ENCODE peak calls at places on chromosomes 6 and 20, in ten cellular contexts. One of them, this sample, is unnamed.

GRCh38 chr6:124226396-124226795 is 422.7 kb downstream of the NKAIN2 start:
- DNase-seq in K562: no peak
- DNase-seq in body of pancreas: no peak
- DNase-seq in left ventricle myocardium inferior: no peak
- DNase-seq in lung: no peak
- DNase-seq in cardiac muscle cell: no peak
- DNase-seq in small intestine: no peak
- DNase-seq in tibial artery: no peak
- DNase-seq in A673: no peak
- DNase-seq in aorta: no peak
- DNase-seq in this sample: no peak

GRCh38 chr20:4036351-4036750 is 21.0 kb upstream of the RNF24 start:
- DNase-seq in K562: no peak
- DNase-seq in body of pancreas: no peak
- DNase-seq in left ventricle myocardium inferior: no peak
- DNase-seq in lung: no peak
- DNase-seq in cardiac muscle cell: no peak
- DNase-seq in small intestine: no peak
- DNase-seq in tibial artery: no peak
- DNase-seq in A673: no peak
- DNase-seq in aorta: no peak
- DNase-seq in this sample: no peak

GRCh38 chr20:31569163-31570020 is 35.7 kb upstream of the ID1 start:
- DNase-seq in K562: peak; percentile 54
- DNase-seq in body of pancreas: peak; percentile 53
- DNase-seq in left ventricle myocardium inferior: peak; percentile 57
- DNase-seq in lung: peak; percentile 42
- DNase-seq in cardiac muscle cell: peak; percentile 62
- DNase-seq in small intestine: peak; percentile 68
- DNase-seq in tibial artery: peak; percentile 83
- DNase-seq in A673: peak; percentile 71
- DNase-seq in aorta: no peak
- DNase-seq in this sample: peak; percentile 69

GRCh38 chr20:24328901-24329300 is 140.5 kb upstream of the SYNDIG1 start:
- DNase-seq in K562: no peak
- DNase-seq in body of pancreas: no peak
- DNase-seq in left ventricle myocardium inferior: no peak
- DNase-seq in lung: no peak
- DNase-seq in cardiac muscle cell: no peak
- DNase-seq in small intestine: no peak
- DNase-seq in tibial artery: no peak
- DNase-seq in A673: no peak
- DNase-seq in aorta: no peak
- DNase-seq in this sample: no peak

GRCh38 chr20:1813674-1814635 is 81.3 kb upstream of the SIRPA start:
- DNase-seq in K562: no peak
- DNase-seq in body of pancreas: no peak
- DNase-seq in left ventricle myocardium inferior: no peak
- DNase-seq in lung: no peak
- DNase-seq in cardiac muscle cell: no peak
- DNase-seq in small intestine: no peak
- DNase-seq in tibial artery: peak; percentile 38
- DNase-seq in A673: no peak
- DNase-seq in aorta: no peak
- DNase-seq in this sample: no peak

GRCh38 chr6:90350689-90351554 is 54.3 kb upstream of the BACH2 start:
- DNase-seq in K562: peak; percentile 27
- DNase-seq in body of pancreas: no peak
- DNase-seq in left ventricle myocardium inferior: no peak
- DNase-seq in lung: no peak
- DNase-seq in cardiac muscle cell: no peak
- DNase-seq in small intestine: peak; percentile 14
- DNase-seq in tibial artery: no peak
- DNase-seq in A673: no peak
- DNase-seq in aorta: no peak
- DNase-seq in this sample: no peak

GRCh38 chr6:24547243-24547642 is 52.5 kb downstream of the ALDH5A1 start:
- DNase-seq in K562: peak; percentile 21
- DNase-seq in body of pancreas: no peak
- DNase-seq in left ventricle myocardium inferior: no peak
- DNase-seq in lung: no peak
- DNase-seq in cardiac muscle cell: peak; percentile 58
- DNase-seq in small intestine: no peak
- DNase-seq in tibial artery: no peak
- DNase-seq in A673: peak; percentile 54
- DNase-seq in aorta: no peak
- DNase-seq in this sample: no peak

GRCh38 chr20:46063652-46064054 is 26.1 kb downstream of the NCOA5 start:
- DNase-seq in K562: no peak
- DNase-seq in body of pancreas: no peak
- DNase-seq in left ventricle myocardium inferior: no peak
- DNase-seq in lung: no peak
- DNase-seq in cardiac muscle cell: no peak
- DNase-seq in small intestine: no peak
- DNase-seq in tibial artery: no peak
- DNase-seq in A673: no peak
- DNase-seq in aorta: no peak
- DNase-seq in this sample: peak; percentile 79

GRCh38 chr20:61666471-61666832 is 399.2 kb downstream of the TAF4 start:
- DNase-seq in K562: no peak
- DNase-seq in body of pancreas: no peak
- DNase-seq in left ventricle myocardium inferior: no peak
- DNase-seq in lung: no peak
- DNase-seq in cardiac muscle cell: no peak
- DNase-seq in small intestine: no peak
- DNase-seq in tibial artery: no peak
- DNase-seq in A673: no peak
- DNase-seq in aorta: no peak
- DNase-seq in this sample: no peak

GRCh38 chr6:168331058-168331457 is 11.5 kb upstream of the DACT2 start:
- DNase-seq in K562: no peak
- DNase-seq in body of pancreas: no peak
- DNase-seq in left ventricle myocardium inferior: no peak
- DNase-seq in lung: no peak
- DNase-seq in cardiac muscle cell: no peak
- DNase-seq in small intestine: no peak
- DNase-seq in tibial artery: no peak
- DNase-seq in A673: no peak
- DNase-seq in aorta: no peak
- DNase-seq in this sample: no peak

GRCh38 chr20:51388227-51388626 is 154.3 kb downstream of the NFATC2 start:
- DNase-seq in K562: no peak
- DNase-seq in body of pancreas: no peak
- DNase-seq in left ventricle myocardium inferior: no peak
- DNase-seq in lung: no peak
- DNase-seq in cardiac muscle cell: no peak
- DNase-seq in small intestine: no peak
- DNase-seq in tibial artery: no peak
- DNase-seq in A673: no peak
- DNase-seq in aorta: no peak
- DNase-seq in this sample: no peak

GRCh38 chr20:8131598-8132014 is 460 bp upstream of the PLCB1 start:
- DNase-seq in K562: no peak
- DNase-seq in body of pancreas: no peak
- DNase-seq in left ventricle myocardium inferior: no peak
- DNase-seq in lung: no peak
- DNase-seq in cardiac muscle cell: peak; percentile 66
- DNase-seq in small intestine: no peak
- DNase-seq in tibial artery: no peak
- DNase-seq in A673: no peak
- DNase-seq in aorta: no peak
- DNase-seq in this sample: no peak

GRCh38 chr6:159983641-159984080 is 14.8 kb downstream of the IGF2R start:
- DNase-seq in K562: no peak
- DNase-seq in body of pancreas: no peak
- DNase-seq in left ventricle myocardium inferior: no peak
- DNase-seq in lung: no peak
- DNase-seq in cardiac muscle cell: no peak
- DNase-seq in small intestine: no peak
- DNase-seq in tibial artery: no peak
- DNase-seq in A673: no peak
- DNase-seq in aorta: no peak
- DNase-seq in this sample: no peak

GRCh38 chr20:2507875-2508630 is 662 bp downstream of the ZNF343 start:
- DNase-seq in K562: peak; percentile 34
- DNase-seq in body of pancreas: no peak
- DNase-seq in left ventricle myocardium inferior: peak; percentile 25
- DNase-seq in lung: no peak
- DNase-seq in cardiac muscle cell: no peak
- DNase-seq in small intestine: peak; percentile 10
- DNase-seq in tibial artery: no peak
- DNase-seq in A673: peak; percentile 7
- DNase-seq in aorta: peak; percentile 54
- DNase-seq in this sample: no peak

GRCh38 chr6:89144358-89145041 is 1.4 kb upstream of the PM20D2 start:
- DNase-seq in K562: no peak
- DNase-seq in body of pancreas: no peak
- DNase-seq in left ventricle myocardium inferior: no peak
- DNase-seq in lung: no peak
- DNase-seq in cardiac muscle cell: no peak
- DNase-seq in small intestine: no peak
- DNase-seq in tibial artery: no peak
- DNase-seq in A673: no peak
- DNase-seq in aorta: no peak
- DNase-seq in this sample: peak; percentile 4

GRCh38 chr6:156791261-156791850 is 14.2 kb downstream of the ARID1B start:
- DNase-seq in K562: peak; percentile 41
- DNase-seq in body of pancreas: peak; percentile 29
- DNase-seq in left ventricle myocardium inferior: no peak
- DNase-seq in lung: no peak
- DNase-seq in cardiac muscle cell: peak; percentile 95
- DNase-seq in small intestine: peak; percentile 80
- DNase-seq in tibial artery: no peak
- DNase-seq in A673: peak; percentile 52
- DNase-seq in aorta: no peak
- DNase-seq in this sample: peak; percentile 60
- H3K4me1 ChIP-seq in K562: peaks cover 7% of the 10 kb centered on the region
- H3K4me1 ChIP-seq in body of pancreas: peaks cover 50% of the 10 kb centered on the region
- H3K4me1 ChIP-seq in left ventricle myocardium inferior: peaks cover 100% of the 10 kb centered on the region
- H3K4me1 ChIP-seq in lung: peaks cover 46% of the 10 kb centered on the region
- H3K4me1 ChIP-seq in cardiac muscle cell: peaks cover 56% of the 10 kb centered on the region
- H3K4me1 ChIP-seq in small intestine: peaks cover 22% of the 10 kb centered on the region
- H3K4me1 ChIP-seq in tibial artery: peaks cover 40% of the 10 kb centered on the region
- H3K4me1 ChIP-seq in A673: peaks cover 33% of the 10 kb centered on the region
- H3K4me1 ChIP-seq in aorta: peaks cover 3% of the 10 kb centered on the region
- H3K4me1 ChIP-seq in this sample: peaks cover 5% of the 10 kb centered on the region

GRCh38 chr6:125749112-125749863 is at the start of gene HEY2:
- DNase-seq in K562: peak; percentile 99
- DNase-seq in body of pancreas: peak; percentile 95
- DNase-seq in left ventricle myocardium inferior: peak; percentile 96
- DNase-seq in lung: peak; percentile 90
- DNase-seq in cardiac muscle cell: peak; percentile 98
- DNase-seq in small intestine: peak; percentile 89
- DNase-seq in tibial artery: peak; percentile 99
- DNase-seq in A673: peak; percentile 95
- DNase-seq in aorta: peak; percentile 95
- DNase-seq in this sample: peak; percentile 88
- H3K4me1 ChIP-seq in K562: peaks cover 28% of the 10 kb centered on the region
- H3K4me1 ChIP-seq in body of pancreas: peaks cover 22% of the 10 kb centered on the region
- H3K4me1 ChIP-seq in left ventricle myocardium inferior: peaks cover 48% of the 10 kb centered on the region
- H3K4me1 ChIP-seq in lung: no peaks in the 10 kb centered on the region
- H3K4me1 ChIP-seq in cardiac muscle cell: peaks cover 36% of the 10 kb centered on the region
- H3K4me1 ChIP-seq in small intestine: peaks cover 4% of the 10 kb centered on the region
- H3K4me1 ChIP-seq in tibial artery: peaks cover 17% of the 10 kb centered on the region
- H3K4me1 ChIP-seq in A673: peaks cover 10% of the 10 kb centered on the region
- H3K4me1 ChIP-seq in aorta: no peaks in the 10 kb centered on the region
- H3K4me1 ChIP-seq in this sample: peaks cover 4% of the 10 kb centered on the region

DNA sequence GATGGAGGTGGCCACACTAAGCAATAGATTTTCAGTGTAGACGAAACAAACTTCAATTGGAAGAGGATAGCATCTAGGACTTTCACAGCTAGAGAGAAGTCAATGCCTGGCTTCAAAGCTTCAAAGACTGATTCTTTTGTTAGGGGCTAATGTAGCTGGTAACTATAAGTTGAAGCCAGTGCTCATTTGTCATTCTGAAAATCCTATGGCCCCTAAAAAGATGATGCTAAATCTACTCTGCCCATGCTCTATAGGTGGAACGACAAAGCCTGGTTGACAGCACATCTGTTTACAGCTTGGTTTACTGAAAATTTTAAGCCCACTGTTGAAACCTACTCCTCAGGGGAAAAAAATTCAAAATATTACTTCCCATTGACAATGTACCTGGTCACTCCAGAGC is 226.7 kb downstream of the BCAS1 start:
- DNase-seq in K562: no peak
- DNase-seq in body of pancreas: no peak
- DNase-seq in left ventricle myocardium inferior: no peak
- DNase-seq in lung: no peak
- DNase-seq in cardiac muscle cell: no peak
- DNase-seq in small intestine: no peak
- DNase-seq in tibial artery: no peak
- DNase-seq in A673: no peak
- DNase-seq in aorta: no peak
- DNase-seq in this sample: no peak
- H3K4me1 ChIP-seq in K562: no peaks in the 10 kb centered on the region
- H3K4me1 ChIP-seq in body of pancreas: peaks cover 7% of the 10 kb centered on the region
- H3K4me1 ChIP-seq in left ventricle myocardium inferior: no peaks in the 10 kb centered on the region
- H3K4me1 ChIP-seq in lung: no peaks in the 10 kb centered on the region
- H3K4me1 ChIP-seq in cardiac muscle cell: peaks cover 7% of the 10 kb centered on the region
- H3K4me1 ChIP-seq in small intestine: no peaks in the 10 kb centered on the region
- H3K4me1 ChIP-seq in tibial artery: no peaks in the 10 kb centered on the region
- H3K4me1 ChIP-seq in A673: no peaks in the 10 kb centered on the region
- H3K4me1 ChIP-seq in aorta: no peaks in the 10 kb centered on the region
- H3K4me1 ChIP-seq in this sample: peaks cover 4% of the 10 kb centered on the region

DNA sequence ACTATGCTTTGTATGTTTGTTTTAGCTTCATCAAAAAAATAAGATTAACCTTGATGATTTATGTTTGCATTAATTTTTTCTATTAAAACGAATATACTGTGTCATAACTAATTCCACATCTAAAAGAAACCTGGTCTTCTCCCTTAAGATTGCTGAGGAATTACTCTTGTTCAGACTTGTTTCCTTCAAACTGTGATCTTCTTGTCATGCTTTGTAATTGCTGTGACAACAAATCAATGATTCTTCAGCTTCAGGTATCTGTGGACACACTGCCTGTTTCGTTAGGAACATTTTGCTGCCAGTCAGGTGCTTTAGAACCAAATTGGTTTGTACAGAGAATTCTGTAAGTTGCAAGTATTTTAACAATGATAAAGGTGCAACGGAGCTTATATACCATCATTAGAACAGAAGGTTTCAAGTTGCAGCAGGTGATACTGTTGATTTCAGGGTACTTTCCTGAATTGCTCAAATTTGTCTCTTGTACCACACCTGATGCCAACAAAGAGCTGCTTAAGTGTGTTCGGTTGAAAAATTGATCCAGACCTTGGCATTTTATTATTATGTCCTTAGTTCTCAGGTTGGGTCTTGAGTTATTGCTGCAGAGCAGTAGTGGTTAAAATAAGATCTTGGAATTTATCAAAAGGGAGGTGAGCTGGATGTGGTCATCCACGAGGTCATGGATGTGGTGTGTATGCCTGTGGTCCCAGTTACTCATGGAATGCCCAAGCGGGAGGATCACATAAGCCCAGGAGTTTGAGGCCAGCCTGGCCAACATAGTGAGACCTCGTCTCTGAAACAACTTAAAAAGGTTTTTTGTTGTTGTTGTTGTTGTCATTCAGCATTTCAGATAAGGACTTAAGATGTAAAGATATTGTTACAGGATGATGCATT is 19.5 kb downstream of the SYTL3 start:
- DNase-seq in K562: no peak
- DNase-seq in body of pancreas: no peak
- DNase-seq in left ventricle myocardium inferior: no peak
- DNase-seq in lung: no peak
- DNase-seq in cardiac muscle cell: no peak
- DNase-seq in small intestine: no peak
- DNase-seq in tibial artery: no peak
- DNase-seq in A673: no peak
- DNase-seq in aorta: no peak
- DNase-seq in this sample: no peak
- H3K4me1 ChIP-seq in K562: peaks cover 3% of the 10 kb centered on the region
- H3K4me1 ChIP-seq in body of pancreas: peaks cover 12% of the 10 kb centered on the region
- H3K4me1 ChIP-seq in left ventricle myocardium inferior: no peaks in the 10 kb centered on the region
- H3K4me1 ChIP-seq in lung: no peaks in the 10 kb centered on the region
- H3K4me1 ChIP-seq in cardiac muscle cell: peaks cover 19% of the 10 kb centered on the region
- H3K4me1 ChIP-seq in small intestine: no peaks in the 10 kb centered on the region
- H3K4me1 ChIP-seq in tibial artery: no peaks in the 10 kb centered on the region
- H3K4me1 ChIP-seq in A673: no peaks in the 10 kb centered on the region
- H3K4me1 ChIP-seq in aorta: no peaks in the 10 kb centered on the region
- H3K4me1 ChIP-seq in this sample: no peaks in the 10 kb centered on the region